ENCODE peak calls at places on chromosomes 7 and 10, in eight cellular contexts. S, E, U, Y, K, M, D and L are unnamed samples.

GRCh38 chr7:122790558-122790957 is 87.8 kb upstream of the RNF148 start:
- DNase-seq in U (no peak), K (no peak), D (no peak), S (no peak), Y (no peak), E (no peak), M (no peak), L (no peak)

GRCh38 chr7:96770758-96771157 is 61.1 kb upstream of the SEM1 start:
- DNase-seq in E (no peak), S (no peak), U (no peak), M (no peak), K (no peak), Y (no peak), D (no peak), L (no peak)

GRCh38 chr7:73830618-73830871 is 251 bp upstream of the CLDN4 start:
- DNase-seq in M (no peak), Y (no peak), E (no peak), U (no peak), D (no peak), S (no peak), K (no peak), L (no peak)

GRCh38 chr10:131531265-131532190 is 220.0 kb upstream of the TCERG1L start:
- DNase-seq in K (no peak), E (no peak), U (no peak), Y (no peak), D (no peak), S (no peak), M (no peak), L (no peak)

GRCh38 chr7:27901028-27901760 is 161.2 kb downstream of the TAX1BP1 start:
- DNase-seq in D (peak; percentile 20), E (no peak), K (no peak), S (peak; percentile 87), Y (no peak), U (peak; percentile 65), M (no peak), L (peak; percentile 9)

GRCh38 chr7:96449094-96449493 is 127.2 kb upstream of the SLC25A13 start:
- DNase-seq in K (no peak), D (no peak), E (no peak), Y (no peak), U (no peak), S (no peak), M (no peak), L (no peak)

GRCh38 chr7:10860516-10860915 is 113.2 kb upstream of the PHF14 start:
- DNase-seq in Y (no peak), D (no peak), U (no peak), M (no peak), S (no peak), K (no peak), E (no peak), L (no peak)

GRCh38 chr10:63554666-63555065 is 33.5 kb downstream of the REEP3 start:
- DNase-seq in E (peak; percentile 55), K (no peak), S (peak; percentile 98), D (no peak), Y (no peak), U (peak; percentile 84), M (no peak), L (peak; percentile 78)

GRCh38 chr10:608331-609265 is 80.9 kb downstream of the DIP2C start:
- DNase-seq in E (no peak), M (no peak), D (no peak), Y (no peak), U (no peak), S (peak; percentile 10), K (no peak), L (no peak)

GRCh38 chr10:77784856-77785255 is 141.7 kb downstream of the DLG5 start:
- DNase-seq in S (peak; percentile 93), U (no peak), M (no peak), Y (no peak), E (no peak), K (no peak), D (peak; percentile 3), L (no peak)

GRCh38 chr7:157612664-157613561 is 276.1 kb downstream of the DNAJB6 start:
- DNase-seq in S (peak; percentile 16), U (peak; percentile 99), E (peak; percentile 67), M (no peak), D (peak; percentile 16), K (peak; percentile 57), Y (peak; percentile 59), L (peak; percentile 76)